ENCODE peak calls at places on chromosomes 3 and 15, in nine cellular contexts. One of them, this sample, is unnamed.

GRCh38 chr15:89307046-89307587 is 27.5 kb downstream of the POLG start:
- DNase-seq in spleen: no peak
- DNase-seq in breast epithelium: no peak
- DNase-seq in upper lobe of left lung: no peak
- DNase-seq in endothelial cell of umbilical vein: peak; percentile 52
- DNase-seq in sigmoid colon: no peak
- DNase-seq in H1: no peak
- DNase-seq in GM23338: no peak
- DNase-seq in stomach: no peak
- DNase-seq in this sample: no peak

GRCh38 chr3:25582242-25582641 is 82.5 kb downstream of the TOP2B start:
- DNase-seq in spleen: no peak
- DNase-seq in breast epithelium: no peak
- DNase-seq in upper lobe of left lung: no peak
- DNase-seq in endothelial cell of umbilical vein: peak; percentile 63
- DNase-seq in sigmoid colon: no peak
- DNase-seq in H1: no peak
- DNase-seq in GM23338: no peak
- DNase-seq in stomach: no peak
- DNase-seq in this sample: no peak

GRCh38 chr3:178405456-178405970 is 130.7 kb upstream of the KCNMB2 start:
- DNase-seq in spleen: no peak
- DNase-seq in breast epithelium: no peak
- DNase-seq in upper lobe of left lung: no peak
- DNase-seq in endothelial cell of umbilical vein: no peak
- DNase-seq in sigmoid colon: no peak
- DNase-seq in H1: no peak
- DNase-seq in GM23338: no peak
- DNase-seq in stomach: no peak
- DNase-seq in this sample: no peak

GRCh38 chr3:132615911-132616310 is 18.8 kb downstream of the ACKR4 start:
- DNase-seq in spleen: no peak
- DNase-seq in breast epithelium: no peak
- DNase-seq in upper lobe of left lung: no peak
- DNase-seq in endothelial cell of umbilical vein: no peak
- DNase-seq in sigmoid colon: no peak
- DNase-seq in H1: no peak
- DNase-seq in GM23338: no peak
- DNase-seq in stomach: no peak
- DNase-seq in this sample: no peak

GRCh38 chr3:4492240-4493007 is 724 bp upstream of the ITPR1 start:
- DNase-seq in spleen: peak; percentile 88
- DNase-seq in breast epithelium: peak; percentile 63
- DNase-seq in upper lobe of left lung: peak; percentile 15
- DNase-seq in endothelial cell of umbilical vein: peak; percentile 65
- DNase-seq in sigmoid colon: peak; percentile 86
- DNase-seq in H1: peak; percentile 69
- DNase-seq in GM23338: peak; percentile 79
- DNase-seq in stomach: peak; percentile 62
- DNase-seq in this sample: peak; percentile 92

GRCh38 chr3:194496217-194496881 is 9.5 kb upstream of the ATP13A3 start:
- DNase-seq in spleen: no peak
- DNase-seq in breast epithelium: no peak
- DNase-seq in upper lobe of left lung: no peak
- DNase-seq in endothelial cell of umbilical vein: no peak
- DNase-seq in sigmoid colon: no peak
- DNase-seq in H1: no peak
- DNase-seq in GM23338: no peak
- DNase-seq in stomach: no peak
- DNase-seq in this sample: peak; percentile 37

GRCh38 chr3:130825762-130826297 is 68.1 kb upstream of the ATP2C1 start:
- DNase-seq in spleen: no peak
- DNase-seq in breast epithelium: no peak
- DNase-seq in upper lobe of left lung: no peak
- DNase-seq in endothelial cell of umbilical vein: no peak
- DNase-seq in sigmoid colon: no peak
- DNase-seq in H1: no peak
- DNase-seq in GM23338: no peak
- DNase-seq in stomach: no peak
- DNase-seq in this sample: no peak

GRCh38 chr15:89401636-89402252 is 67.1 kb upstream of the POLG start:
- DNase-seq in spleen: no peak
- DNase-seq in breast epithelium: no peak
- DNase-seq in upper lobe of left lung: no peak
- DNase-seq in endothelial cell of umbilical vein: no peak
- DNase-seq in sigmoid colon: no peak
- DNase-seq in H1: no peak
- DNase-seq in GM23338: no peak
- DNase-seq in stomach: no peak
- DNase-seq in this sample: no peak

GRCh38 chr3:5201536-5201935 is 14.0 kb downstream of the EDEM1 start:
- DNase-seq in spleen: no peak
- DNase-seq in breast epithelium: no peak
- DNase-seq in upper lobe of left lung: no peak
- DNase-seq in endothelial cell of umbilical vein: no peak
- DNase-seq in sigmoid colon: no peak
- DNase-seq in H1: no peak
- DNase-seq in GM23338: no peak
- DNase-seq in stomach: no peak
- DNase-seq in this sample: no peak

GRCh38 chr3:69535613-69536012 is 149.7 kb upstream of the FRMD4B start:
- DNase-seq in spleen: no peak
- DNase-seq in breast epithelium: no peak
- DNase-seq in upper lobe of left lung: no peak
- DNase-seq in endothelial cell of umbilical vein: no peak
- DNase-seq in sigmoid colon: no peak
- DNase-seq in H1: no peak
- DNase-seq in GM23338: no peak
- DNase-seq in stomach: no peak
- DNase-seq in this sample: no peak

GRCh38 chr3:168249539-168250414 is 154.1 kb upstream of the GOLIM4 start:
- DNase-seq in spleen: peak; percentile 85
- DNase-seq in breast epithelium: peak; percentile 62
- DNase-seq in upper lobe of left lung: peak; percentile 94
- DNase-seq in endothelial cell of umbilical vein: peak; percentile 72
- DNase-seq in sigmoid colon: peak; percentile 76
- DNase-seq in H1: peak; percentile 89
- DNase-seq in GM23338: peak; percentile 95
- DNase-seq in stomach: peak; percentile 70
- DNase-seq in this sample: no peak

GRCh38 chr3:157174616-157175498 is 14.9 kb upstream of the CCNL1 start:
- DNase-seq in spleen: peak; percentile 100
- DNase-seq in breast epithelium: peak; percentile 98
- DNase-seq in upper lobe of left lung: peak; percentile 99
- DNase-seq in endothelial cell of umbilical vein: peak; percentile 99
- DNase-seq in sigmoid colon: peak; percentile 100
- DNase-seq in H1: peak; percentile 91
- DNase-seq in GM23338: peak; percentile 100
- DNase-seq in stomach: peak; percentile 99
- DNase-seq in this sample: peak; percentile 100

GRCh38 chr15:54803139-54803808 is 393.5 kb downstream of the RSL24D1 start:
- DNase-seq in spleen: no peak
- DNase-seq in breast epithelium: no peak
- DNase-seq in upper lobe of left lung: no peak
- DNase-seq in endothelial cell of umbilical vein: no peak
- DNase-seq in sigmoid colon: no peak
- DNase-seq in H1: no peak
- DNase-seq in GM23338: no peak
- DNase-seq in stomach: no peak
- DNase-seq in this sample: no peak

GRCh38 chr3:101635345-101635744 is 41.6 kb downstream of the ZBTB11 start:
- DNase-seq in spleen: peak; percentile 6
- DNase-seq in breast epithelium: no peak
- DNase-seq in upper lobe of left lung: no peak
- DNase-seq in endothelial cell of umbilical vein: no peak
- DNase-seq in sigmoid colon: no peak
- DNase-seq in H1: peak; percentile 37
- DNase-seq in GM23338: no peak
- DNase-seq in stomach: no peak
- DNase-seq in this sample: peak; percentile 83

GRCh38 chr15:40858706-40859105 is 14.9 kb downstream of the SPINT1 start:
- DNase-seq in spleen: no peak
- DNase-seq in breast epithelium: no peak
- DNase-seq in upper lobe of left lung: no peak
- DNase-seq in endothelial cell of umbilical vein: no peak
- DNase-seq in sigmoid colon: no peak
- DNase-seq in H1: no peak
- DNase-seq in GM23338: no peak
- DNase-seq in stomach: no peak
- DNase-seq in this sample: no peak

GRCh38 chr3:80244390-80244789 is 476.6 kb upstream of the ROBO1 start:
- DNase-seq in spleen: no peak
- DNase-seq in breast epithelium: no peak
- DNase-seq in upper lobe of left lung: no peak
- DNase-seq in endothelial cell of umbilical vein: peak; percentile 77
- DNase-seq in sigmoid colon: no peak
- DNase-seq in H1: no peak
- DNase-seq in GM23338: no peak
- DNase-seq in stomach: no peak
- DNase-seq in this sample: no peak

GRCh38 chr3:129587061-129587460 is 19.4 kb downstream of the PLXND1 start:
- DNase-seq in spleen: no peak
- DNase-seq in breast epithelium: no peak
- DNase-seq in upper lobe of left lung: no peak
- DNase-seq in endothelial cell of umbilical vein: no peak
- DNase-seq in sigmoid colon: peak; percentile 79
- DNase-seq in H1: no peak
- DNase-seq in GM23338: no peak
- DNase-seq in stomach: no peak
- DNase-seq in this sample: no peak

GRCh38 chr15:57567909-57568308 is 23.8 kb upstream of the MYZAP start:
- DNase-seq in spleen: no peak
- DNase-seq in breast epithelium: no peak
- DNase-seq in upper lobe of left lung: no peak
- DNase-seq in endothelial cell of umbilical vein: no peak
- DNase-seq in sigmoid colon: no peak
- DNase-seq in H1: no peak
- DNase-seq in GM23338: no peak
- DNase-seq in stomach: no peak
- DNase-seq in this sample: no peak
- H3K4me1 ChIP-seq in spleen: peaks cover 9% of the 10 kb centered on the region
- H3K4me1 ChIP-seq in breast epithelium: no peaks in the 10 kb centered on the region
- H3K4me1 ChIP-seq in upper lobe of left lung: peaks cover 17% of the 10 kb centered on the region
- H3K4me1 ChIP-seq in endothelial cell of umbilical vein: peaks cover 16% of the 10 kb centered on the region
- H3K4me1 ChIP-seq in sigmoid colon: no peaks in the 10 kb centered on the region
- H3K4me1 ChIP-seq in H1: peaks cover 1% of the 10 kb centered on the region
- H3K4me1 ChIP-seq in GM23338: peaks cover 7% of the 10 kb centered on the region
- H3K4me1 ChIP-seq in stomach: no peaks in the 10 kb centered on the region
- H3K4me1 ChIP-seq in this sample: peaks cover 8% of the 10 kb centered on the region

GRCh38 chr3:15330031-15330596 is 2.3 kb downstream of the SH3BP5 start:
- DNase-seq in spleen: no peak
- DNase-seq in breast epithelium: no peak
- DNase-seq in upper lobe of left lung: no peak
- DNase-seq in endothelial cell of umbilical vein: peak; percentile 71
- DNase-seq in sigmoid colon: peak; percentile 91
- DNase-seq in H1: no peak
- DNase-seq in GM23338: no peak
- DNase-seq in stomach: no peak
- DNase-seq in this sample: no peak
- TF ChIP-seq POLR2AphosphoS5 in spleen: no peak
- TF ChIP-seq POLR2AphosphoS5 in breast epithelium: peak; percentile 83
- TF ChIP-seq POLR2AphosphoS5 in upper lobe of left lung: no peak
- TF ChIP-seq POLR2AphosphoS5 in endothelial cell of umbilical vein: no peak
- TF ChIP-seq POLR2AphosphoS5 in sigmoid colon: peak; percentile 59
- TF ChIP-seq POLR2AphosphoS5 in H1: no peak
- TF ChIP-seq POLR2AphosphoS5 in GM23338: no peak
- TF ChIP-seq POLR2AphosphoS5 in stomach: peak; percentile 12
- TF ChIP-seq POLR2AphosphoS5 in this sample: peak; percentile 61

DNA sequence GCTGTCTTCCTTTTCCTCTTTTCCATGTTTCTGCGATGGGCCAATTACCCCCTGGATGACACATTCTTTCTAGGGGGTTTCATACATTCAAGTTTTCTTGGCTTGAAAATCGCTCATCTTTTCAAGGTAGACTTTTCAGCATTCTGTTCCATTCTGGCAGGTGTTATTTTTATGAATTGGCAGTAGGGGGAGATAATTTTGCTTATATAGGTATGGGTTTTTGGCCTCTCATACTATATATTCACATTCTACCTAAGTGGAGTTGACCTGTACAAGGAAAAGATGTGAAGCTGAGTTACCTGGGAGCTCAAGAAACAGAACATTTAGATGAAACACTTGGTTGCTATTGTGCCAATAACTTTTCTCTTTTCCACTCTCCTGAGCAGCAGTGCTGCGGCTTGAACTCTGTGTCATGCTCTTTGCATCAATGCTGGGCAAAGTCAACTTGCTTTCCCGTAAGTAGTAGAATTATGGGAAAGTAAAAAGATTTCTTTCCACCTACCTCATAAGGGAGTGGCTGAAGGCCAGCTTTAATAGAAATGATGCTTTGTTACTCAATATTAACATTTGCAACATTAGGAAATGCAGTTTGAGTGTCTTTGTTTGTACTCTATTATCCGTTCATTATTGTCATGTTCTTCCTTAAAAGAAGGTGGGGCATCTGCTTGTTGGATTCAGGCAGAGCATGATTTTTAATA is 27.9 kb upstream of the MFSD1 start:
- DNase-seq in spleen: no peak
- DNase-seq in breast epithelium: no peak
- DNase-seq in upper lobe of left lung: no peak
- DNase-seq in endothelial cell of umbilical vein: no peak
- DNase-seq in sigmoid colon: no peak
- DNase-seq in H1: no peak
- DNase-seq in GM23338: no peak
- DNase-seq in stomach: no peak
- DNase-seq in this sample: peak; percentile 7
- H3K4me1 ChIP-seq in spleen: no peaks in the 10 kb centered on the region
- H3K4me1 ChIP-seq in breast epithelium: peaks cover 19% of the 10 kb centered on the region
- H3K4me1 ChIP-seq in upper lobe of left lung: peaks cover 40% of the 10 kb centered on the region
- H3K4me1 ChIP-seq in endothelial cell of umbilical vein: peaks cover 9% of the 10 kb centered on the region
- H3K4me1 ChIP-seq in sigmoid colon: no peaks in the 10 kb centered on the region
- H3K4me1 ChIP-seq in H1: no peaks in the 10 kb centered on the region
- H3K4me1 ChIP-seq in GM23338: no peaks in the 10 kb centered on the region
- H3K4me1 ChIP-seq in stomach: peaks cover under 1% of the 10 kb centered on the region
- H3K4me1 ChIP-seq in this sample: peaks cover 18% of the 10 kb centered on the region

DNA sequence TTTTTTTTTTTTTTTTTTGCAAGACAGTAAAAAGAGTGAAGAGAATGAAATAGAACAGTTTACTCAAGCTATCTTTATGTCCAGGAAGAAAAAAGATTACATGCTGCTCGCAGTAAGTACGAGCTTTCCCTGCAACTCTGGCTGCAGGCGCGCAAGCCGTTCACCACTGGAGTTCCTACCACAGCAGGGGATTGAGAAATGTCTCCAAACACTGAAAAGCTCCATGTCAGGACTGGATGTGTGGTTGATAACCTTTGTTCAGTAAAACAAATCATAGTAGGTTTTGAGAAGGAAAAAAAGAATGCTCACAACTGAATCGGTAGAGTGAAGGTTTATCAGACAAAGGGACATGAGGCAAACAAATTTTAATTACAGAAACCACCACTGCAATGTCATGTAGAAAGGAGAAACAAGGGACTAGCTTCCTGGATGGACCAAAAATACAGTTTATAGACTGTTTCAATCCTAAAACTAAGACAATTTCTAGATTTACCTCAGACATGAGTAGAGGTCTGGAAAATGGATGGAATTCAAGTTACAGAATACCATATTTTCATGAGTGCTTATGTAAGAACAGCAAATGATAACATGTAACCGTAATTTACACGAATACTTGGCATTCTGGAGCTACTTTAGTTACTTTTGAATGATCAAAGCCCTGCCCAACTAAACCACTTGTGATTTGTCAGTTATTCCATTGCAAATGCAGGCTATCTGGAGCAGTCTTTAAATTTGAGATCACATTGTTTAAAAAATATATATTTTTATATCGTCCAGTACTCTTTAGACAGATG is 471.1 kb downstream of the SHQ1 start:
- DNase-seq in spleen: no peak
- DNase-seq in breast epithelium: no peak
- DNase-seq in upper lobe of left lung: no peak
- DNase-seq in endothelial cell of umbilical vein: no peak
- DNase-seq in sigmoid colon: no peak
- DNase-seq in H1: no peak
- DNase-seq in GM23338: peak; percentile 59
- DNase-seq in stomach: no peak
- DNase-seq in this sample: no peak
- TF ChIP-seq POLR2AphosphoS5 in spleen: no peak
- TF ChIP-seq POLR2AphosphoS5 in breast epithelium: no peak
- TF ChIP-seq POLR2AphosphoS5 in upper lobe of left lung: no peak
- TF ChIP-seq POLR2AphosphoS5 in endothelial cell of umbilical vein: no peak
- TF ChIP-seq POLR2AphosphoS5 in sigmoid colon: no peak
- TF ChIP-seq POLR2AphosphoS5 in H1: no peak
- TF ChIP-seq POLR2AphosphoS5 in GM23338: no peak
- TF ChIP-seq POLR2AphosphoS5 in stomach: no peak
- TF ChIP-seq POLR2AphosphoS5 in this sample: no peak